ENCODE peak calls at places on chromosome 19, in seven cellular contexts. V is neural progenitor cell, S is tibial nerve, Y is adrenal gland, W is small intestine, A is fibroblast of lung, T is spleen. J is an unnamed sample. For H3K4me1 and H3K27me3, the result is how much of the 10 kb centered on the place peaks cover.

GRCh38 chr19:27860309-27860934 is 1352.5 kb downstream of the UQCRFS1 start:
- DNase-seq in W (no peak), A (no peak), T (no peak), Y (no peak), S (no peak), V (no peak), J (no peak)

GRCh38 chr19:12946092-12946845 is 607 bp downstream of the RAD23A start:
- DNase-seq in T (peak), Y (peak), V (peak), W (peak), S (no peak), A (peak), J (no peak)

GRCh38 chr19:6138511-6138910 is 3.0 kb downstream of the ACSBG2 start:
- DNase-seq in W (no peak), Y (no peak), S (no peak), A (no peak), T (no peak), V (no peak), J (no peak)

GRCh38 chr19:34692541-34692940 is 15.1 kb downstream of the ZNF302 start:
- DNase-seq in A (no peak), W (no peak), Y (no peak), V (no peak), S (no peak), T (no peak), J (no peak)

GRCh38 chr19:12721656-12722565 is 1.8 kb downstream of the TNPO2 start:
- DNase-seq in T (peak), S (no peak), A (peak), V (peak), Y (peak), W (peak), J (no peak)

GRCh38 chr19:7492142-7493055 is 3.6 kb upstream of the PEX11G start:
- DNase-seq in A (no peak), S (no peak), T (no peak), V (no peak), Y (no peak), W (no peak), J (no peak)

GRCh38 chr19:4373601-4374441 is 26.5 kb downstream of the SH3GL1 start:
- DNase-seq in Y (peak), W (no peak), S (no peak), A (peak), V (no peak), T (no peak), J (no peak)

GRCh38 chr19:34994643-34995471 is 5.3 kb upstream of the GRAMD1A start:
- DNase-seq in A (no peak), S (no peak), T (peak), V (no peak), Y (no peak), W (peak), J (no peak)

GRCh38 chr19:47186337-47187022 is 44.5 kb downstream of the BBC3 start:
- DNase-seq in S (no peak), Y (no peak), T (peak), A (peak), V (no peak), W (peak), J (no peak)

GRCh38 chr19:10871711-10872550 is 578 bp downstream of the CARM1 start:
- DNase-seq in V (peak), T (peak), Y (peak), S (no peak), A (no peak), W (peak), J (no peak)

GRCh38 chr19:8240274-8241229 is 31.4 kb downstream of the CERS4 start:
- DNase-seq in Y (peak), A (peak), W (peak), V (peak), T (peak), S (peak), J (peak)

GRCh38 chr19:19740755-19741154 is 7.8 kb upstream of the ZNF14 start:
- DNase-seq in Y (no peak), A (no peak), S (no peak), T (no peak), V (no peak), W (no peak), J (no peak)

GRCh38 chr19:10552596-10553053 is 8.9 kb downstream of the ATG4D start:
- DNase-seq in W (peak), V (no peak), S (no peak), A (peak), Y (no peak), T (no peak), J (no peak)

GRCh38 chr19:10093295-10094186 is 7.4 kb downstream of the SHFL start:
- DNase-seq in Y (peak), V (no peak), S (no peak), A (no peak), T (peak), W (no peak), J (no peak)

GRCh38 chr19:12733369-12733896 is 1.1 kb downstream of the TRIR start:
- DNase-seq in V (peak), S (no peak), Y (no peak), T (no peak), W (peak), A (peak), J (no peak)

GRCh38 chr19:49497047-49497789 is 984 bp downstream of the RPS11 start:
- DNase-seq in V (peak), A (peak), Y (peak), W (peak), S (peak), T (peak), J (no peak)

GRCh38 chr19:49496574-49497008 is 357 bp downstream of the RPS11 start:
- DNase-seq in V (no peak), T (no peak), W (no peak), Y (no peak), S (no peak), A (no peak), J (no peak)

GRCh38 chr19:49499030-49499670 is 2.9 kb downstream of the RPS11 start:
- DNase-seq in Y (peak), W (no peak), V (no peak), A (no peak), S (no peak), T (peak), J (no peak)

GRCh38 chr19:49498475-49498874 is 2.2 kb downstream of the RPS11 start:
- DNase-seq in Y (no peak), W (no peak), S (no peak), T (no peak), V (no peak), A (no peak), J (no peak)

GRCh38 chr19:49497790-49498106 is 1.5 kb downstream of the RPS11 start:
- DNase-seq in W (no peak), Y (no peak), S (no peak), V (no peak), A (no peak), T (no peak), J (no peak)
- H3K4me1 ChIP-seq in W (under half), Y (under half), S (under half), V (under half), A (under half), T (half or more), J (under half)

GRCh38 chr19:33311326-33311682 is 9.0 kb upstream of the CEBPA start:
- DNase-seq in T (no peak), A (no peak), V (no peak), W (no peak), S (no peak), Y (peak), J (no peak)
- H3K27ac ChIP-seq in T (no peak), A (no peak), V (no peak), W (peak), S (no peak), Y (no peak), J (no peak)

DNA sequence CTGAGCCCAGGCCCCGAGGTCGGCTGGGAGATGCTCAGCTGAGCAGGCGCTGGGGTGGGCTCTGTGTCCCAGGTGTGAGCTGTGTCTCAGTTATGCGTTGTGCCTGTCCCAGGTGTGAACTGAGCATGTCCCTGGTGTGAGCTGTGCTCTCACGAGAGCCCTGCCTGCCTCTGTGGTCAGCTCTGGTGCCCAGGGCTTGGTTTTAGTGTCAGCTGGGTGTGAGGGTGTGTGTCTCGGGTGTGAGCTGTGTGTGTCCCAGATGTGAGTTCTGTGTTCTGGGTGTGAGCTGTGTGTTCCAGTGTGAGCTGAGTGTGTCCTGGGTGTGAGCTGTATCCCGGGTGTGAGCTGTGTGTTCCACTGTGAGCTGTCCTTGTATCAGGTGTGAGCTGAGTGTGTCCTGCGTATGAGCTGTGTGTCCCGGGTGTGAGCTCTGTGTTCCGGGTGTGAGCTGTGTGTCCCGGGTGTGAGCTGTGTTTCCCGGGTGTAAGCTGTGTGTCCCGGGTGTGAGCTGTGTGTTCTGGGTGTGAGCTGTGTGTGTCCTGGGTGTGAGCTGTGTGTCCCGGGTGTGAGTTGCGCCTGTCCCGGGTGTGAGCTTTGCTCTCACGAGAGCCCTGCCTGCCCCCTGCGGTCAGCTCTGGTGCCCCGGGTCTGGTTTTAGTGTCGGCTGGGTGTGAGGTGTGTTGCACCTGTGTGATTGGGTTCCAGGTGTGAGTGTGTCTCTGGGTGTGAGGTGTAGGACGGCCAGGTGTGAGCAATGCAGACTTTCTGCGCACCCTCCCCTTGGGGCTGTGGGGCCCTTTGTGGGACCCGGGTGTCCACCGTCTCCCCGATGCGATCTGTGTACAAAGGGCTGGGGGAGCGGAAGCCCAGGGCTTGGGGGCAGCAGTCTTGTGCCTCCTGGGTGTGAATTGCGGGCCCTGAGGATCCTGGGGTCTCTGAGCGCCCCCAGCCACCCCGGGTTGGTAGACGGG is 7.1 kb upstream of the PEAK3 start:
- DNase-seq in S (no peak), T (no peak), V (no peak), A (no peak), Y (no peak), W (no peak), J (no peak)
- H3K27me3 ChIP-seq in S (under half), T (under half), V (half or more), A (under half), Y (under half), W (under half), J (under half)

GRCh38 chr19:51637362-51637978 is 7.3 kb upstream of the SIGLEC5 start:
- DNase-seq in S (no peak), V (no peak), A (no peak), Y (no peak), T (no peak), W (peak), J (no peak)

GRCh38 chr19:51641648-51642047 is 5.0 kb downstream of the SIGLEC14 start:
- DNase-seq in S (no peak), W (no peak), A (no peak), T (no peak), V (no peak), Y (no peak), J (no peak)

GRCh38 chr19:51639916-51640315 is 6.7 kb downstream of the SIGLEC14 start:
- DNase-seq in S (no peak), A (no peak), Y (no peak), T (no peak), W (no peak), V (no peak), J (no peak)

GRCh38 chr19:51644636-51645271 is 1.9 kb downstream of the SIGLEC14 start:
- DNase-seq in Y (no peak), A (no peak), W (no peak), T (no peak), V (no peak), S (no peak), J (no peak)

GRCh38 chr19:51640371-51640770 is 6.3 kb downstream of the SIGLEC14 start:
- DNase-seq in Y (no peak), S (no peak), V (no peak), A (no peak), T (no peak), W (no peak), J (no peak)
- H3K4me1 ChIP-seq in Y (under half), S (under half), V (under half), A (under half), T (half or more), W (under half), J (under half)

DNA sequence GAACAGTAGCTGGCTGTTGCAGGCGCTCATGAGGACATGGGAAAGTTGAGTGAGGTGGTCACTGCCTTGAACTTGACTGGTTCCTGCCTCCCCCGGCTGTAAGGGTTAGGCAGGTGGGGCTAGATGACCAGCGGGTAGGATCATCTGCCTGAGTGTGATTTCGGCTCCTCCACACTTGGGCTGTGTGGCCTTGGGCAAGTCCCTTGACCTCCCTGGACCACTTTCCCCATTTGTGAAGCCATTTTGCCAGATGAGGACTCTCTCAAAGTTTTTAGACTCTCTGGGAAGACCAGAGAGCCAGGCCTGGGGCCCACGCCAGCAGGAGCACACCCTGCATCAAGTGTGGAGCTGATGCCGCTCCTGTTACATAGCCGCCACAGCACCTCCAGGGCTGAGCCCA is 9.5 kb downstream of the PPP1R37 start:
- DNase-seq in S (no peak), T (no peak), Y (no peak), W (no peak), A (no peak), V (no peak), J (no peak)
- H3K27ac ChIP-seq in S (no peak), T (no peak), Y (peak), W (peak), A (no peak), V (no peak), J (no peak)